ENCODE peak calls at places on chromosomes 7 and 10, in six cellular contexts. P is NT2/D1, Y is fibroblast of lung, O is mesendoderm, X is neuronal stem cell, G is PC-3. L is an unnamed sample. For H3K36me3, the result is how much of the 10 kb centered on the place peaks cover.

GRCh38 chr7:105985821-105986220 is 22.8 kb downstream of the CDHR3 start:
- DNase-seq in P (no peak), Y (no peak), X (no peak), G (no peak), O (no peak), L (no peak)

GRCh38 chr10:31770307-31770902 is 158.2 kb downstream of the ARHGAP12 start:
- DNase-seq in P (no peak), G (peak), Y (no peak), O (no peak), X (no peak), L (no peak)

GRCh38 chr7:114818501-114818900 is 103.4 kb upstream of the MDFIC start:
- DNase-seq in O (no peak), P (no peak), X (no peak), G (peak), Y (peak), L (no peak)

GRCh38 chr7:12737364-12737763 is 49.9 kb downstream of the ARL4A start:
- DNase-seq in Y (no peak), G (no peak), P (no peak), X (no peak), O (no peak), L (no peak)

GRCh38 chr10:121406823-121407545 is 191.3 kb downstream of the FGFR2 start:
- DNase-seq in Y (no peak), O (no peak), G (no peak), P (no peak), X (no peak), L (no peak)

GRCh38 chr10:130656582-130657133 is 520.5 kb downstream of the GLRX3 start:
- DNase-seq in X (no peak), O (no peak), Y (no peak), P (no peak), G (no peak), L (no peak)

GRCh38 chr7:39667354-39667923 is 44.1 kb downstream of the RALA start:
- DNase-seq in X (no peak), Y (peak), P (no peak), O (no peak), G (no peak), L (peak)

GRCh38 chr10:71968553-71969474 is 4.6 kb downstream of the CHST3 start:
- DNase-seq in G (peak), P (no peak), X (no peak), Y (no peak), O (peak), L (peak)

GRCh38 chr10:110504111-110504735 is 6.5 kb downstream of the DUSP5 start:
- DNase-seq in G (no peak), Y (peak), P (no peak), X (no peak), O (no peak), L (peak)

DNA sequence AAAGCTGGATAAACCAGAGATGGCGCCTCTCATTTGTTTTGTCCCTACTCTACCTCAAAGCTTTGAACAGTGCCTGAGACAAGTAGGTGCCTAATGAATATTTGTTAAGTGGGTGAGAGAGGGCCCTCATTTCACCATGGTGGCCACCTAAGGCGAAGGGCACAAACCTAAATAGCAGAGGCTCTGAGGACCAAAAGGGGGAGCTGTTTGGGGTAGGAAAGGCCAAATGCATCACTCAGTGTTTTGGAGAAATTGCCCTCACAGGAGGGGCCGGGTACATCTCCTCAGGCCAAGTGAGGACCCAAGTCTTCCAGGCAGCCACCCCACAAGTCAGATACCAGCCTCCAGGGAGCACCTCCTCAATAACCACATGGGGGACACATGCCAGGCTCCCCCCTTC is 14.0 kb downstream of the IMPDH1 start:
- DNase-seq in G (no peak), O (no peak), X (no peak), Y (no peak), P (no peak), L (no peak)
- H3K36me3 ChIP-seq in G (under half), O (under half), X (under half), Y (under half), P (half or more), L (half or more)

DNA sequence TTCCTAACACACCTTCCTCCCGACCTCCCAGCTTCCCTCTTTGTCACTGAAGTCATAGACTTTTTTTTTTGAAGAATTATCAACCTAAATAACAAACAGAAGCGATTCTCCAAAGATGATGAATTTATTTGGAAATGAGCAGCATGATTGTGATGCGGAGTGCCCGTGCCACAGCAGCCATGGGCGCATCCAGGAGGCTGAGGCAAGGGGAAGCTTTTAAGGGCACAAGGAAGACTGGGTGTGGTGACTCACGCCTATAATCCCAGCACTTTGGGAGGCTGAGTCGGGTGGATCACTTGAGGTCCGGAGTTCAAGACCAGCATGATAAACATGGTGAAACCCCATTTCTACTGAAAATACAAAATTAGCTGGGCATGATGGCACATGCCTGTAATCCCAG is 16.2 kb upstream of the GIMAP8 start:
- DNase-seq in X (no peak), Y (no peak), O (no peak), G (no peak), P (no peak), L (no peak)
- H3K9ac ChIP-seq in X (no peak), Y (no peak), O (no peak), G (no peak), P (no peak), L (no peak)

GRCh38 chr7:73829921-73830617 is 727 bp upstream of the CLDN4 start:
- DNase-seq in G (peak), X (no peak), O (no peak), Y (no peak), P (no peak), L (no peak)

GRCh38 chr7:73829505-73829904 is 1.3 kb upstream of the CLDN4 start:
- DNase-seq in P (no peak), Y (no peak), X (no peak), O (peak), G (peak), L (no peak)

GRCh38 chr7:73831656-73832579 is 1.1 kb downstream of the CLDN4 start:
- DNase-seq in G (peak), Y (no peak), X (no peak), P (no peak), O (peak), L (no peak)

GRCh38 chr7:73830618-73830871 is 251 bp upstream of the CLDN4 start:
- DNase-seq in O (no peak), X (no peak), Y (no peak), G (no peak), P (no peak), L (no peak)

GRCh38 chr7:73830872-73831655 is at the start of gene CLDN4:
- DNase-seq in O (peak), G (peak), X (peak), Y (no peak), P (no peak), L (no peak)
- H3K4me3 ChIP-seq in O (peak), G (peak), X (peak), Y (no peak), P (peak), L (no peak)

DNA sequence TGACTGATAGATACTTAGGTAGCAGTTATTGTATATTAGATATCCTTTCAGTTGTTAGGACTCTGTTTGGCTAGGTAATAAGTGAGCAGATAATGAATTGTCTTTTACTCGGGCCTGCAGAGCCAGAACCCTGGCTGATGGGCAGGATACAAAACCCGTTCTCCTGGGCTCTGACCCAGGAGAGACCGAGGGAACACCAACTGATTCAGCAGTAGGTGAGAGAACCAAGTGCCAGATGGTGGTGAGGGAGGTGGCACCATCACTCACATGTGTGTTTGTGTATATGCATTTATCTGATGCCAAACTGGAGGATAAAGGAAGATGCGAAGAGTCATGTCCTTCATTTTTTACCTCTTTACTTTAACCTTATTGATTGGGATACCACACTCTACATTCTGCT is 115.7 kb upstream of the SAMD8 start:
- DNase-seq in X (no peak), Y (no peak), G (no peak), O (no peak), P (no peak), L (no peak)
- H3K36me3 ChIP-seq in X (under half), Y (under half), G (half or more), O (under half), P (under half), L (under half)

DNA sequence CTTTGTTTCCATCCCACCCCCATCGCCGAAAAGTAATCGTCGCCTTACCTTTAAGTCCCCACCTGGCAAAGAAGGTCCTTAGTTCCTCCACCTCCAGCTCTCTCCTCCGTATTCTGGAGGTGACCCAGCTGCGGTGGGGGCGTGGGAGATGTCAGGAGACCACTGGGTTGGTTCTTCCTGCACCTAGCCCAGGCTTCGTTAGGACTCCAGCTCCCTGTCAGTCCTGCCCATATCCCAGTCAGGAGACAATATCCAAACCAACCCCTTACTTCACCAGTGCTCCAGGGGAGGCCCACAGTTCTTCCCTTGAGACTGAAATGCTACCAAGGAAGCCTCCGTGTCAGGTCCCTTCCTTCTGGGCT is 693 bp downstream of the ADIRF start:
- DNase-seq in O (no peak), P (no peak), G (no peak), Y (no peak), X (no peak), L (no peak)
- H3K9ac ChIP-seq in O (no peak), P (peak), G (peak), Y (peak), X (no peak), L (peak)

GRCh38 chr7:128270799-128271411 is 29.8 kb downstream of the LEP start:
- DNase-seq in Y (no peak), O (no peak), X (no peak), G (no peak), P (no peak), L (no peak)
- H3K4me3 ChIP-seq in Y (no peak), O (no peak), X (peak), G (no peak), P (no peak), L (peak)

DNA sequence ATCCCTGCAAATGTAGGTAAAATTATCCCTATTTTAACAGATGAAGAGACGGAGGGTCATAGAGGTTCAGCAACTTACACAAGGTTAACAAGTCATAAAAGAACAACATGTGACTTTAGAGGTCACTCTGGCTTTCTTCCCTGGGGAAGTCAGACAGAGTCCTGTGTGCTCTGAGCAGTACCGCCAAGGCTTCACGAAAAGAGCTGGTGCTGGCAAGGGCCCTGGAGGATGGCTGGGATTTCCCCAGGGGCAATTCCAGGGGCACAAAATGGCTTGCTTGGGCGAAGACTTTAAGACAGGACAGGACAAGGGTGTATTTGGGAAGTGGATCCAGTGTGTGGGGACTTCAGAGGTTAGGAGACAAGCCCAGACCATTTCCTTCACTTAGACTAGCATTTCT is 144.1 kb downstream of the PIP4K2A start:
- DNase-seq in X (no peak), O (no peak), G (no peak), P (no peak), Y (no peak), L (no peak)
- H3K36me3 ChIP-seq in X (under half), O (under half), G (under half), P (under half), Y (under half), L (under half)

GRCh38 chr7:72336382-72336886 is 75.7 kb downstream of the CALN1 start:
- DNase-seq in O (peak), Y (no peak), P (no peak), G (no peak), X (peak), L (no peak)
- H3K9ac ChIP-seq in O (peak), Y (no peak), P (peak), G (no peak), X (peak), L (no peak)

GRCh38 chr7:332646-333398 is 42.9 kb downstream of the FOXL3 start:
- DNase-seq in P (peak), G (peak), X (peak), Y (peak), O (peak), L (peak)
- H3K4me3 ChIP-seq in P (peak), G (peak), X (peak), Y (no peak), O (no peak), L (no peak)

L was measured in adipocyte.